ENCODE peak calls at places on chromosomes 16 and 17, in five cellular contexts. E is ovary, R is A172, I is nephron progenitor cell, B is GM10248. N is an unnamed sample.
A peak's percentile ranks its signal among the peaks of the same experiment; 100 is the strongest.

GRCh38 chr16:86209202-86209601 is 301.1 kb upstream of the FOXF1 start:
- DNase-seq in E (no peak), B (no peak), R (no peak), I (no peak), N (no peak)

GRCh38 chr16:81734632-81735434 is 44.3 kb upstream of the PLCG2 start:
- DNase-seq in I (no peak), E (no peak), R (no peak), B (no peak), N (no peak)

GRCh38 chr17:72477529-72477928 is 356.7 kb downstream of the SOX9 start:
- DNase-seq in E (no peak), R (no peak), B (no peak), I (no peak), N (no peak)

GRCh38 chr16:70803354-70803753 is 2.4 kb upstream of the VAC14 start:
- DNase-seq in R (no peak), I (no peak), E (no peak), B (no peak), N (no peak)

GRCh38 chr17:39923836-39924690 is 3.3 kb downstream of the ORMDL3 start:
- DNase-seq in R (no peak), E (no peak), B (no peak), I (peak; percentile 39), N (no peak)

GRCh38 chr16:1311212-1311737 is 1.8 kb downstream of the UBE2I start:
- DNase-seq in I (no peak), R (no peak), B (no peak), E (no peak), N (no peak)

GRCh38 chr17:8080208-8080798 is 7.2 kb downstream of the ALOX12B start:
- DNase-seq in E (no peak), B (no peak), R (no peak), I (no peak), N (no peak)

GRCh38 chr17:77214743-77215142 is 74.0 kb downstream of the SEC14L1 start:
- DNase-seq in I (peak; percentile 40), B (no peak), R (peak; percentile 49), E (no peak), N (no peak)

GRCh38 chr16:83015871-83016270 is 389.1 kb downstream of the CDH13 start:
- DNase-seq in B (no peak), R (no peak), I (no peak), E (no peak), N (no peak)

GRCh38 chr17:44708401-44709263 is at the start of gene DBF4B:
- DNase-seq in E (peak; percentile 81), I (peak; percentile 82), R (peak; percentile 87), B (peak; percentile 90), N (peak; percentile 88)

GRCh38 chr17:18129041-18129502 is 20.5 kb downstream of the MYO15A start:
- DNase-seq in R (peak; percentile 82), B (no peak), I (no peak), E (no peak), N (no peak)

GRCh38 chr17:59641799-59642484 is 22.2 kb downstream of the CLTC start:
- DNase-seq in I (no peak), E (no peak), R (peak; percentile 20), B (peak; percentile 57), N (peak; percentile 85)

GRCh38 chr17:4038076-4038475 is 73.8 kb upstream of the ATP2A3 start:
- DNase-seq in R (no peak), I (no peak), B (no peak), E (no peak), N (no peak)

GRCh38 chr17:82756166-82756565 is 4.3 kb downstream of the TBCD start:
- DNase-seq in I (no peak), R (no peak), B (no peak), E (no peak), N (no peak)

GRCh38 chr17:7336240-7337175 is at the start of gene ACAP1:
- DNase-seq in E (no peak), I (no peak), R (no peak), B (peak; percentile 81), N (peak; percentile 70)

GRCh38 chr16:3645504-3646347 is 8.8 kb upstream of the DNASE1 start:
- DNase-seq in B (peak; percentile 16), I (peak; percentile 64), R (no peak), E (no peak), N (no peak)

GRCh38 chr16:13186813-13187212 is 285.4 kb downstream of the SHISA9 start:
- DNase-seq in B (no peak), I (no peak), R (no peak), E (no peak), N (no peak)

GRCh38 chr16:87321336-87322107 is 4.3 kb upstream of the C16orf95 start:
- DNase-seq in B (no peak), I (no peak), E (no peak), R (no peak), N (no peak)

GRCh38 chr16:86585821-86586611 is 7.7 kb downstream of the FOXL1 start:
- DNase-seq in B (no peak), I (no peak), E (no peak), R (peak; percentile 75), N (no peak)

GRCh38 chr17:32621612-32622312 is 135.0 kb downstream of the CDK5R1 start:
- DNase-seq in R (peak; percentile 7), E (no peak), I (no peak), B (no peak), N (no peak)

GRCh38 chr17:7060165-7060890 is 16.4 kb upstream of the SLC16A11 start:
- DNase-seq in R (peak; percentile 97), B (no peak), E (no peak), I (no peak), N (peak; percentile 5)

GRCh38 chr16:89860747-89861304 is 12.6 kb upstream of the TCF25 start:
- DNase-seq in E (peak; percentile 80), R (peak; percentile 42), I (peak; percentile 80), B (peak; percentile 93), N (peak; percentile 37)

GRCh38 chr16:79605999-79606398 is 5.5 kb upstream of the MAF start:
- DNase-seq in E (no peak), I (peak; percentile 24), B (no peak), R (no peak), N (peak; percentile 21)

GRCh38 chr17:68820476-68820824 is 134.7 kb downstream of the ABCA8 start:
- DNase-seq in R (no peak), E (no peak), B (no peak), I (no peak), N (no peak)

GRCh38 chr16:30758988-30759461 is 2.8 kb downstream of the CFAP119 start:
- DNase-seq in B (no peak), E (peak; percentile 16), I (no peak), R (no peak), N (no peak)

GRCh38 chr17:80264048-80264792 is 3.6 kb downstream of the RNF213 start:
- DNase-seq in E (no peak), B (no peak), I (no peak), R (no peak), N (peak; percentile 15)